ENCODE peak calls at places on chromosomes 13 and 19, in seven cellular contexts. A is WTC11; E is mesothelial cell of epicardium; Q is activated naive CD4-positive, alpha-beta T cell treated with anti-CD3 and anti-CD28 coated beads for 36 hours; R is activated CD4-positive, alpha-beta T cell treated with anti-CD3 and anti-CD28 coated beads, Interleukin-2, amount 10 ng/mL, durations not matched to agents 7 days and 5 days; K is T1000; Z is fibroblast of lung. H is an unnamed sample.

GRCh38 chr19:6732803-6733337 is 4.5 kb downstream of the GPR108 start:
- DNase-seq in A (no peak), E (no peak), Q (no peak), R (no peak), K (no peak), Z (no peak), H (no peak)

GRCh38 chr13:31204592-31204991 is 4.8 kb downstream of the B3GLCT start:
- DNase-seq in A (no peak), E (no peak), Q (peak; percentile 18), R (no peak), K (no peak), Z (peak; percentile 44), H (no peak)

GRCh38 chr19:11814707-11815050 is 606 bp downstream of the ZNF440 start:
- DNase-seq in A (no peak), E (no peak), Q (no peak), R (no peak), K (peak; percentile 3), Z (peak; percentile 52), H (no peak)

GRCh38 chr13:24032674-24033073 is 127.8 kb upstream of the SPATA13 start:
- DNase-seq in A (no peak), E (no peak), Q (no peak), R (no peak), K (no peak), Z (no peak), H (no peak)

GRCh38 chr13:45751882-45752281 is 49.8 kb downstream of the CBY2 start:
- DNase-seq in A (no peak), E (no peak), Q (no peak), R (no peak), K (no peak), Z (no peak), H (no peak)

GRCh38 chr13:99982741-99983400 is 1.3 kb downstream of the ZIC2 start:
- DNase-seq in A (no peak), E (no peak), Q (no peak), R (no peak), K (no peak), Z (no peak), H (no peak)

GRCh38 chr19:5298502-5298901 is 42.1 kb downstream of the PTPRS start:
- DNase-seq in A (no peak), E (no peak), Q (no peak), R (no peak), K (no peak), Z (no peak), H (no peak)

GRCh38 chr13:30034448-30034795 is 184.0 kb upstream of the UBL3 start:
- DNase-seq in A (no peak), E (no peak), Q (no peak), R (no peak), K (no peak), Z (peak; percentile 24), H (no peak)

GRCh38 chr13:97866346-97866745 is 87.1 kb upstream of the IPO5 start:
- DNase-seq in A (no peak), E (no peak), Q (no peak), R (no peak), K (no peak), Z (no peak), H (no peak)

GRCh38 chr13:50214514-50214913 is 199.3 kb downstream of the KCNRG start:
- DNase-seq in A (no peak), E (no peak), Q (no peak), R (no peak), K (no peak), Z (no peak), H (no peak)

GRCh38 chr19:51351266-51351990 is 9.5 kb upstream of the VSIG10L start:
- DNase-seq in A (no peak), E (no peak), Q (no peak), R (no peak), K (no peak), Z (no peak), H (no peak)

GRCh38 chr19:54947381-54947780 is at the start of gene NLRP7:
- DNase-seq in A (peak; percentile 23), E (no peak), Q (no peak), R (no peak), K (no peak), Z (no peak), H (no peak)